ENCODE peak calls at places on chromosomes 3 and 15, in four cellular contexts. B is fibroblast of lung; H is CD4-positive, CD25-positive, alpha-beta regulatory T cell; V is kidney. P is an unnamed sample.

GRCh38 chr15:92848852-92849598 is 51.1 kb upstream of the CHD2 start:
- DNase-seq in V (no peak), H (peak; percentile 40), B (peak; percentile 93), P (no peak)

GRCh38 chr3:119643094-119643493 is 17.3 kb downstream of the POPDC2 start:
- DNase-seq in V (no peak), B (peak; percentile 45), H (no peak), P (no peak)

GRCh38 chr3:35635407-35635806 is 3.9 kb upstream of the ARPP21 start:
- DNase-seq in B (no peak), H (no peak), V (no peak), P (no peak)

GRCh38 chr15:101469520-101470288 is 19.8 kb downstream of the PCSK6 start:
- DNase-seq in H (no peak), B (no peak), V (no peak), P (no peak)

GRCh38 chr3:196837819-196838420 is 29.8 kb upstream of the SENP5 start:
- DNase-seq in H (peak; percentile 67), V (no peak), B (peak; percentile 32), P (peak; percentile 51)

GRCh38 chr15:70742928-70743327 is 20.4 kb downstream of the UACA start:
- DNase-seq in B (peak; percentile 41), H (no peak), V (no peak), P (no peak)

GRCh38 chr3:114379266-114379665 is 85.4 kb downstream of the TIGIT start:
- DNase-seq in V (no peak), H (no peak), B (peak; percentile 31), P (no peak)

GRCh38 chr15:90354986-90355385 is 2.9 kb downstream of the ZNF774 start:
- DNase-seq in H (no peak), V (no peak), B (no peak), P (no peak)

GRCh38 chr3:177026505-177027277 is 170.6 kb downstream of the TBL1XR1 start:
- DNase-seq in B (peak; percentile 71), V (no peak), H (no peak), P (no peak)

GRCh38 chr3:140711719-140712086 is 33.8 kb downstream of the TRIM42 start:
- DNase-seq in B (no peak), V (no peak), H (no peak), P (no peak)

GRCh38 chr3:141255137-141255536 is 23.5 kb downstream of the PXYLP1 start:
- DNase-seq in H (no peak), V (no peak), B (no peak), P (no peak)

GRCh38 chr3:63353383-63353782 is 75.3 kb downstream of the SYNPR start:
- DNase-seq in B (peak; percentile 77), H (no peak), V (no peak), P (no peak)

GRCh38 chr15:38877471-38877870 is 312.9 kb upstream of the RASGRP1 start:
- DNase-seq in V (no peak), H (no peak), B (no peak), P (no peak)

GRCh38 chr3:175238848-175239247 is 379.7 kb downstream of the NAALADL2 start:
- DNase-seq in V (no peak), B (peak; percentile 16), H (no peak), P (no peak)

GRCh38 chr3:59289836-59290235 is 240.0 kb upstream of the CFAP20DC start:
- DNase-seq in H (no peak), V (no peak), B (no peak), P (no peak)

GRCh38 chr3:87397210-87397609 is 120.8 kb upstream of the POU1F1 start:
- DNase-seq in B (peak; percentile 69), H (no peak), V (no peak), P (peak; percentile 33)

GRCh38 chr15:85730001-85730820 is 64.5 kb downstream of the KLHL25 start:
- DNase-seq in B (peak; percentile 51), V (no peak), H (peak; percentile 65), P (no peak)

GRCh38 chr3:184556502-184557347 is 4.9 kb upstream of the EPHB3 start:
- DNase-seq in B (no peak), H (no peak), V (no peak), P (no peak)

GRCh38 chr3:22960326-22960984 is 242.7 kb upstream of the UBE2E2 start:
- DNase-seq in H (no peak), B (peak; percentile 20), V (no peak), P (peak; percentile 26)

GRCh38 chr3:69392415-69392814 is 6.5 kb upstream of the FRMD4B start:
- DNase-seq in B (no peak), H (no peak), V (no peak), P (no peak)

GRCh38 chr15:89495638-89496145 is 691 bp downstream of the RHCG start:
- DNase-seq in H (no peak), B (no peak), V (peak; percentile 21), P (no peak)

GRCh38 chr3:112117826-112118571 is 15.0 kb downstream of the GCSAM start:
- DNase-seq in V (no peak), B (no peak), H (no peak), P (no peak)

GRCh38 chr15:36109943-36110658 is 469.3 kb upstream of the CDIN1 start:
- DNase-seq in H (no peak), V (no peak), B (peak; percentile 89), P (no peak)

GRCh38 chr15:34341922-34342736 is 807 bp downstream of the NOP10 start:
- DNase-seq in V (no peak), B (no peak), H (no peak), P (no peak)

GRCh38 chr3:57757642-57758297 is 1.7 kb downstream of the SLMAP start:
- DNase-seq in H (no peak), B (peak; percentile 47), V (no peak), P (peak; percentile 5)

GRCh38 chr15:60519218-60519617 is 40.3 kb upstream of the ICE2 start:
- DNase-seq in V (no peak), B (peak; percentile 5), H (no peak), P (no peak)

GRCh38 chr3:119293761-119294401 is at the start of gene ARHGAP31:
- DNase-seq in B (peak; percentile 88), H (peak; percentile 80), V (peak; percentile 84), P (peak; percentile 72)

DNA sequence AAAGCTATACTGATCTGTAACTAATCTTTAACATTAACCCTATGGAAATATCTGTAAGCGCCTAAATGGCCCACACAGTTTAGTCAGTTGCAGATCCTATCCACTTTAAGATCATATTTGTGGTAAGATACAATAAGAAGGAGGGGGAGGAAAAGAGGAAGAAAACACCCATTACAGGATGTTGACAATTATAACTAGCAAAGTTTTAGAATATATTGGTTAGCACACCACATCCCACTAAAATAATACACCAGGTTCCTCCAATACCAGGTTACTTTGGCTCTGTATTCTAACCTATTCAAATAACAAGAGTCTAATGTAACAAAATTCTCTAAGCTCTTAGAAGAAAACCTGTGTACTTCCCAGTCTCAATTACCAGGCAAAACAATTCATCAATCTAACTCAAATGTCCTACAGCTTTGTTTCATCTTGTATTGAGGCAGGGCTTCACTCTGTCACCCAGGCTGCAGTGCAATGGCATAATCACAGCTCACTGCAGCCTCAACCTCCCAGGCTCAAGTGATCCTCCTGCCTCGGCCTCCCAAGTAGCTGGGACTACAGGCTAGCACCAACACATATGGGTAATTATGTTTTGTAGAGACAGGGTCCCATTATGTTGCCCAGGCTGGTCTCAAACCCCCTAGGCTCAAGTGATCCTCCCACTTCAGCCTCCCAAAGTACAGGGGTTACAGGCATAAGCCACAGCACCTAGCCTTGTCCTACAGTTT is 4.2 kb downstream of the SLC4A7 start:
- DNase-seq in V (no peak), H (peak; percentile 58), B (no peak), P (no peak)
- H3K4me1 ChIP-seq in V (no peaks in the 10 kb centered on the region), H (peaks cover 66% of the 10 kb centered on the region), B (peaks cover 3% of the 10 kb centered on the region), P (no peaks in the 10 kb centered on the region)

GRCh38 chr3:16069149-16069922 is 105.1 kb upstream of the GALNT15 start:
- DNase-seq in B (peak; percentile 99), V (no peak), H (no peak), P (peak; percentile 91)
- H3K4me1 ChIP-seq in B (peaks cover 45% of the 10 kb centered on the region), V (no peaks in the 10 kb centered on the region), H (no peaks in the 10 kb centered on the region), P (peaks cover 72% of the 10 kb centered on the region)

DNA sequence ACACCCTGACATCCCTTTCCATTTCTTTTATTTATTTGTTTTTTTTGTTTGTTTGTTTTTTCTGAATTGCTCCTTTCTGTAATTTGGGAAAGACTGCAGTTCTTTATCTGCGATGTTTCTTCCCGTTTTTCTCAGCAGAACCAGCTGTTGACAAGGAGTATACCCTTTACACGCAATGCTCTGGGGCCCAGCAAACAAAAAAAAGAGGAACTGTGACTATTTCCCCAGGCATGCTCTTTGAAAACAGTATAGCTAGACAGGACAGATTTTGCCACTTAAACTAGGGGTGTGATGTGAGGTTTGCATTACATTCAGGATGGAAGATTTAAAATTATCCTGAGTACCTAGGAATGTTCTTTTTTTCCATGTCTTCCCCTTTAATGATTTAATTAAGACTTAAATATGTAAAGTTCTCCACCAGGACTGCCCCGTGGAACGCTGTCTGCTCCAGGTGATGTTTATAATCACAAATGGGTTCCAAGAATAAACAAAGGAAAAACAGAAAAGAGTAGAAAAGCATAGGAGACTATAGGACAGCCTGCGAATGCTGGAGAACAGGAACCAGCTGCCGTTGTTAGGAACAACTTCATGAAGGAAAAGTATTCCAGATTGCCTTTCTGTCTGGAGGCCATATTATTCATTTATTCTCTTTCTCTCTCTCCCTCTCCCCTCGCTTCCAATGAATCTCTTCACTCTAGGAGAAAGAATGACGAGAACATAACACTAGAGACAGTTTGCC is 43.3 kb downstream of the TGFBR2 start:
- DNase-seq in H (no peak), V (no peak), B (peak; percentile 44), P (peak; percentile 74)
- H3K4me1 ChIP-seq in H (peaks cover 46% of the 10 kb centered on the region), V (peaks cover 14% of the 10 kb centered on the region), B (peaks cover 8% of the 10 kb centered on the region), P (peaks cover 29% of the 10 kb centered on the region)

GRCh38 chr3:52019352-52020080 is 23.8 kb upstream of the RPL29 start:
- DNase-seq in V (peak; percentile 95), B (no peak), H (no peak), P (no peak)
- H3K4me1 ChIP-seq in V (peaks cover 53% of the 10 kb centered on the region), B (peaks cover 16% of the 10 kb centered on the region), H (no peaks in the 10 kb centered on the region), P (no peaks in the 10 kb centered on the region)

DNA sequence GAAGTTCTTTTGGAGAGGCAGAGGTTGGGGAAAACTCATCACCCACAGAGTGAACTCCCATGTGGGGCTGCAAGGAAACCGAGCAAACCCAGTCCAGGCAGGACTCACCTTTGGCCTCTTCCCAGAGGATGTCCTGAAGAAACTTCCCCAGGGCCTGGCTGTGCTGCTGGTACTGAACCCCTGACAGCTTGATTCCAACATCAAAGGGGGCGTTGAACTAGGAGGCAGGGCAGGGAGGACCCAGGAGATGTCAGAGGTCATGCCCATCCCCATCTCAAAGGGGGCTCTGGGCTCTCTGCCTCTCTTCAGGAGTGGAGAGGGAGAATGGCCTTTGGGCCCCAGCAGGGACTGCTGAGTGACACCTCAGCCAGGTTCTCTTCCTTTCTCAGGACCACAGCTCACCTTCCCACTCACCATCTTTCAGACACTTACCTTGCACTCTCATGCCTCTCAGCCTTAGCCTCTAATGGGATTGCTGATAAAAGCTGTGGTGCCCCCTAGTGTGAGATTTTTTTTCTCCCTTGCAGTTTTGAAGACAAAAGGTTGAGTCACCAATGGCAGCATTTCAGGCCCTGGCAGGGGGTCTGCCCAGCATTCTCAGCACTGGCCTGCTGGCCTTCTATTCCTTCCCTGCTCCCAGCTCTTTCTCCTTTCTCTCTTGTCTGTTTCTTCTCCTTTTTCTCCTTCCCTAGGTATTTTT is 6.0 kb downstream of the GHRL start:
- DNase-seq in V (no peak), B (peak; percentile 80), H (no peak), P (no peak)
- H3K4me1 ChIP-seq in V (peaks cover 15% of the 10 kb centered on the region), B (no peaks in the 10 kb centered on the region), H (peaks cover 18% of the 10 kb centered on the region), P (no peaks in the 10 kb centered on the region)